ENCODE peak calls at places on chromosome 12, in five cellular contexts. E is adrenal gland, M is Panc1, G is mucosa of descending colon, B is testis. X is an unnamed sample.

GRCh38 chr12:62158416-62159360 is 101.5 kb upstream of the USP15 start:
- DNase-seq in E (no peak), M (no peak), G (no peak), B (no peak), X (no peak)

GRCh38 chr12:52616680-52617402 is 1.5 kb downstream of the KRT73 start:
- DNase-seq in E (no peak), M (no peak), G (no peak), B (no peak), X (no peak)

GRCh38 chr12:116520225-116520624 is 39.0 kb upstream of the MAP1LC3B2 start:
- DNase-seq in E (no peak), M (no peak), G (no peak), B (no peak), X (no peak)

GRCh38 chr12:53098354-53098981 is 1.0 kb downstream of the IGFBP6 start:
- DNase-seq in E (no peak), M (no peak), G (no peak), B (no peak), X (no peak)

GRCh38 chr12:96194901-96195844 is 998 bp downstream of the ELK3 start:
- DNase-seq in E (peak; percentile 56), M (no peak), G (peak; percentile 72), B (peak; percentile 41), X (peak; percentile 52)

GRCh38 chr12:58557156-58557555 is 363.1 kb downstream of the LRIG3 start:
- DNase-seq in E (no peak), M (no peak), G (no peak), B (no peak), X (no peak)

GRCh38 chr12:42643881-42644579 is 54.5 kb upstream of the PRICKLE1 start:
- DNase-seq in E (no peak), M (no peak), G (no peak), B (no peak), X (no peak)

GRCh38 chr12:116654216-116654743 is 83.6 kb downstream of the SPRING1 start:
- DNase-seq in E (no peak), M (no peak), G (no peak), B (no peak), X (no peak)

GRCh38 chr12:99706736-99707473 is 59.4 kb downstream of the GARIN6 start:
- DNase-seq in E (no peak), M (no peak), G (no peak), B (no peak), X (no peak)

GRCh38 chr12:9750276-9751203 is 10.2 kb downstream of the CD69 start:
- DNase-seq in E (peak; percentile 21), M (no peak), G (peak; percentile 53), B (peak; percentile 63), X (peak; percentile 35)

GRCh38 chr12:99736760-99737159 is 89.2 kb downstream of the GARIN6 start:
- DNase-seq in E (no peak), M (no peak), G (no peak), B (no peak), X (no peak)

GRCh38 chr12:27970391-27970980 is 2.0 kb downstream of the PTHLH start:
- DNase-seq in E (no peak), M (no peak), G (peak; percentile 45), B (peak; percentile 40), X (peak; percentile 32)

GRCh38 chr12:100375023-100375737 is 18.3 kb downstream of the SLC17A8 start:
- DNase-seq in E (peak; percentile 25), M (no peak), G (no peak), B (peak; percentile 83), X (no peak)

GRCh38 chr12:29043069-29043468 is 106.0 kb upstream of the FAR2 start:
- DNase-seq in E (no peak), M (peak; percentile 30), G (no peak), B (no peak), X (no peak)

GRCh38 chr12:66813137-66813867 is 134.4 kb upstream of the GRIP1 start:
- DNase-seq in E (no peak), M (no peak), G (no peak), B (no peak), X (no peak)

GRCh38 chr12:78928200-78929074 is 63.9 kb downstream of the SYT1 start:
- DNase-seq in E (no peak), M (peak; percentile 64), G (no peak), B (no peak), X (peak; percentile 21)

GRCh38 chr12:65175385-65175784 is 6.0 kb downstream of the LEMD3 start:
- DNase-seq in E (no peak), M (no peak), G (no peak), B (no peak), X (no peak)

GRCh38 chr12:49776413-49776812 is 35.1 kb downstream of the TMBIM6 start:
- DNase-seq in E (peak; percentile 67), M (peak; percentile 64), G (no peak), B (peak; percentile 68), X (peak; percentile 79)

GRCh38 chr12:7039403-7039802 is 21.1 kb upstream of the C1S start:
- DNase-seq in E (no peak), M (no peak), G (no peak), B (no peak), X (no peak)

GRCh38 chr12:24991209-24992049 is 42.5 kb upstream of the BCAT1 start:
- DNase-seq in E (no peak), M (peak; percentile 71), G (no peak), B (no peak), X (no peak)

GRCh38 chr12:44716681-44717080 is 159.4 kb downstream of the NELL2 start:
- DNase-seq in E (no peak), M (no peak), G (no peak), B (no peak), X (no peak)

GRCh38 chr12:118034429-118035193 is 18.1 kb downstream of the RFC5 start:
- DNase-seq in E (no peak), M (no peak), G (no peak), B (peak; percentile 36), X (peak; percentile 36)

GRCh38 chr12:71338933-71339332 is 100.7 kb upstream of the LGR5 start:
- DNase-seq in E (no peak), M (no peak), G (no peak), B (no peak), X (no peak)

GRCh38 chr12:54259194-54260011 is 20.5 kb downstream of the CBX5 start:
- DNase-seq in E (peak; percentile 87), M (no peak), G (peak; percentile 69), B (peak; percentile 83), X (peak; percentile 95)

GRCh38 chr12:14418526-14418925 is 53.0 kb downstream of the ATF7IP start:
- DNase-seq in E (no peak), M (no peak), G (no peak), B (no peak), X (no peak)

GRCh38 chr12:79841248-79841877 is 93.5 kb downstream of the PPP1R12A start:
- DNase-seq in E (no peak), M (no peak), G (no peak), B (no peak), X (no peak)

GRCh38 chr12:116395381-116395780 is 117.9 kb upstream of the MED13L start:
- DNase-seq in E (no peak), M (no peak), G (no peak), B (no peak), X (no peak)

GRCh38 chr12:58435647-58436046 is 484.7 kb downstream of the LRIG3 start:
- DNase-seq in E (no peak), M (no peak), G (no peak), B (no peak), X (no peak)

GRCh38 chr12:80373666-80374065 is 70.4 kb upstream of the PTPRQ start:
- DNase-seq in E (no peak), M (no peak), G (no peak), B (no peak), X (no peak)

DNA sequence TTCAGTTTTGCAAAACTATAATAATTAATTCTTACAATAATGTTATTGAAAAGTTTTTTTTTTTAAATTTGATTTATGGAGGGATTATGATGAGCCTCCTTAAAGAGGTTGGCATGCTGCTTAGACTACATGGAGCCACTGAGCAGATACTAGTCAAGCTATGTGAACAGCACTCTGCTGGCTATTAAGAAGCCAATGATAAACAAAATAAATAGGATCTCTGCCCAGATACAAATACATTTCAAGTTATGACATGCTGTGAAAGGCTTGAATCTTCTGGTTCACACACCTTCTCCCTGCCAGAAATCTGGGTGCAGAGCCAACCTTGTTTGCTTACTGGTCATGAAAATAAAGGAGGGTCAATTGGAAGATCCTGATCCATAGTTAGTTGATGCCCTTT is 107.4 kb upstream of the NAV3 start:
- DNase-seq in E (no peak), M (no peak), G (no peak), B (no peak), X (no peak)
- H3K4me1 ChIP-seq in E (no peaks in the 10 kb centered on the region), M (no peaks in the 10 kb centered on the region), G (no peaks in the 10 kb centered on the region), B (no peaks in the 10 kb centered on the region), X (no peaks in the 10 kb centered on the region)

GRCh38 chr12:107610030-107610859 is 75.4 kb upstream of the PWP1 start:
- DNase-seq in E (no peak), M (no peak), G (no peak), B (peak; percentile 37), X (peak; percentile 70)
- TF ChIP-seq CTCF in E (peak; percentile 25), M (peak; percentile 93), G (no peak), B (peak; percentile 18), X (peak; percentile 94)

GRCh38 chr12:46244997-46245396 is 23.8 kb downstream of the SLC38A1 start:
- DNase-seq in E (no peak), M (no peak), G (no peak), B (no peak), X (no peak)

GRCh38 chr12:46246021-46246700 is 22.7 kb downstream of the SLC38A1 start:
- DNase-seq in E (no peak), M (no peak), G (no peak), B (no peak), X (no peak)

GRCh38 chr12:46244273-46244672 is 24.6 kb downstream of the SLC38A1 start:
- DNase-seq in E (no peak), M (no peak), G (no peak), B (no peak), X (no peak)

GRCh38 chr12:46240436-46240835 is 28.4 kb downstream of the SLC38A1 start:
- DNase-seq in E (no peak), M (no peak), G (no peak), B (no peak), X (no peak)

GRCh38 chr12:46242569-46242968 is 26.3 kb downstream of the SLC38A1 start:
- DNase-seq in E (no peak), M (no peak), G (no peak), B (no peak), X (no peak)
- H3K36me3 ChIP-seq in E (no peaks in the 10 kb centered on the region), M (no peaks in the 10 kb centered on the region), G (no peaks in the 10 kb centered on the region), B (no peaks in the 10 kb centered on the region), X (peaks cover 61% of the 10 kb centered on the region)

GRCh38 chr12:124834822-124835221 is 28.8 kb downstream of the SCARB1 start:
- DNase-seq in E (no peak), M (no peak), G (no peak), B (no peak), X (no peak)
- H3K4me1 ChIP-seq in E (peaks cover 78% of the 10 kb centered on the region), M (peaks cover 54% of the 10 kb centered on the region), G (peaks cover 21% of the 10 kb centered on the region), B (peaks cover 23% of the 10 kb centered on the region), X (peaks cover 9% of the 10 kb centered on the region)

GRCh38 chr12:48084066-48084465 is 21.8 kb downstream of the SENP1 start:
- DNase-seq in E (no peak), M (no peak), G (no peak), B (no peak), X (no peak)
- TF ChIP-seq CTCF in E (peak; percentile 60), M (no peak), G (no peak), B (peak; percentile 4), X (peak; percentile 23)

X was measured in BE2C.